ENCODE peak calls at places on chromosome 17, in eight cellular contexts. O is A549; G is H54; B is HTR-8/SVneo; P is NCI-H774; D is stimulated activated CD4-positive, alpha-beta T cell treated with anti-CD3 and anti-CD28 coated beads, Interleukin-4, amount 100 ng/mL, for 24 hours; A is effector CD4-positive, alpha-beta T cell; X is NCI-H1048. M is an unnamed sample.
A peak's percentile ranks its signal among the peaks of the same experiment; 100 is the strongest.

GRCh38 chr17:5509482-5509881 is 23.1 kb downstream of the MIS12 start:
- DNase-seq in O (no peak), G (no peak), B (no peak), P (no peak), D (no peak), A (no peak), X (no peak), M (no peak)

GRCh38 chr17:64091116-64091515 is 38.8 kb downstream of the ERN1 start:
- DNase-seq in O (no peak), G (no peak), B (no peak), P (no peak), D (peak; percentile 34), A (no peak), X (no peak), M (no peak)

GRCh38 chr17:5019475-5019956 is 15.7 kb downstream of the SLC52A1 start:
- DNase-seq in O (no peak), G (peak; percentile 57), B (no peak), P (no peak), D (peak; percentile 43), A (no peak), X (no peak), M (no peak)

GRCh38 chr17:75827291-75828050 is 16.7 kb downstream of the UNC13D start:
- DNase-seq in O (peak; percentile 44), G (peak; percentile 74), B (peak; percentile 72), P (peak; percentile 45), D (peak; percentile 65), A (peak; percentile 44), X (no peak), M (peak; percentile 49)

GRCh38 chr17:37642706-37643105 is 540 bp downstream of the DDX52 start:
- DNase-seq in O (peak; percentile 31), G (no peak), B (no peak), P (no peak), D (no peak), A (no peak), X (no peak), M (no peak)

GRCh38 chr17:5788266-5788900 is 204.1 kb upstream of the NLRP1 start:
- DNase-seq in O (no peak), G (peak; percentile 16), B (no peak), P (no peak), D (no peak), A (no peak), X (no peak), M (no peak)

GRCh38 chr17:47897561-47897960 is 1.5 kb downstream of the SP2 start:
- DNase-seq in O (no peak), G (no peak), B (no peak), P (no peak), D (no peak), A (no peak), X (no peak), M (no peak)

GRCh38 chr17:82977586-82977985 is 101.8 kb upstream of the METRNL start:
- DNase-seq in O (no peak), G (no peak), B (no peak), P (no peak), D (no peak), A (no peak), X (no peak), M (no peak)

GRCh38 chr17:81057777-81058176 is 22.8 kb downstream of the BAIAP2 start:
- DNase-seq in O (no peak), G (no peak), B (no peak), P (no peak), D (no peak), A (no peak), X (no peak), M (no peak)

GRCh38 chr17:65588194-65588808 is 26.9 kb upstream of the AXIN2 start:
- DNase-seq in O (peak; percentile 57), G (no peak), B (no peak), P (peak; percentile 65), D (no peak), A (no peak), X (no peak), M (no peak)

GRCh38 chr17:81586096-81586495 is 33.9 kb upstream of the FAAP100 start:
- DNase-seq in O (no peak), G (no peak), B (no peak), P (no peak), D (no peak), A (no peak), X (no peak), M (no peak)

GRCh38 chr17:50872710-50873424 is 6.7 kb upstream of the TOB1 start:
- DNase-seq in O (no peak), G (no peak), B (no peak), P (no peak), D (peak; percentile 59), A (peak; percentile 45), X (no peak), M (no peak)

M was measured in NCI-H1436 treated with DMSO at 0.1 percent for 48 hours.